ENCODE peak calls at places on chromosomes 1 and 21, in eight cellular contexts. D, J, K, G, U, M, B and I are unnamed samples.

GRCh38 chr1:26203642-26204318 is 13.4 kb downstream of the CATSPER4 start:
- DNase-seq in B (no peak), D (no peak), J (no peak), G (peak), K (no peak), M (no peak), U (no peak), I (no peak)

GRCh38 chr21:42567861-42568260 is 54.2 kb downstream of the SLC37A1 start:
- DNase-seq in U (no peak), M (peak), J (no peak), K (no peak), B (no peak), G (no peak), D (peak), I (no peak)

GRCh38 chr21:17427831-17428483 is 84.9 kb upstream of the CXADR start:
- DNase-seq in G (no peak), D (no peak), B (no peak), M (no peak), K (no peak), U (no peak), J (no peak), I (no peak)

GRCh38 chr1:235910357-235911299 is 43.9 kb upstream of the LYST start:
- DNase-seq in B (no peak), U (no peak), M (no peak), G (peak), J (no peak), D (peak), K (peak), I (peak)

GRCh38 chr1:91440845-91441244 is 36.2 kb upstream of the HFM1 start:
- DNase-seq in M (no peak), D (no peak), K (peak), G (no peak), B (no peak), J (no peak), U (no peak), I (no peak)

GRCh38 chr1:30505853-30506784 is 217.3 kb downstream of the MATN1 start:
- DNase-seq in G (no peak), K (no peak), B (no peak), M (no peak), U (no peak), J (no peak), D (no peak), I (no peak)

GRCh38 chr1:221777434-221778072 is 35.7 kb upstream of the DUSP10 start:
- DNase-seq in D (no peak), B (no peak), G (no peak), J (no peak), M (no peak), K (no peak), U (no peak), I (no peak)

GRCh38 chr1:159146996-159147395 is 24.4 kb upstream of the CADM3 start:
- DNase-seq in B (no peak), K (no peak), M (no peak), D (no peak), G (no peak), U (no peak), J (no peak), I (no peak)

GRCh38 chr1:225891229-225891972 is 2.5 kb upstream of the LEFTY1 start:
- DNase-seq in D (no peak), K (peak), J (no peak), B (no peak), G (no peak), U (peak), M (no peak), I (no peak)

GRCh38 chr1:152459596-152460528 is 45.8 kb upstream of the CRNN start:
- DNase-seq in D (peak), U (peak), K (peak), M (peak), J (peak), G (peak), B (peak), I (no peak)

GRCh38 chr21:38769253-38769780 is 36.4 kb upstream of the ETS2 start:
- DNase-seq in G (no peak), K (peak), J (no peak), U (no peak), B (no peak), D (no peak), M (no peak), I (no peak)

GRCh38 chr1:25729045-25729444 is 70.9 kb upstream of the SELENON start:
- DNase-seq in B (no peak), U (no peak), M (no peak), D (no peak), K (no peak), J (no peak), G (no peak), I (no peak)

GRCh38 chr1:234531181-234532132 is 52.5 kb upstream of the TARBP1 start:
- DNase-seq in K (peak), G (peak), J (peak), D (peak), B (no peak), U (peak), M (no peak), I (peak)

GRCh38 chr1:51736702-51737101 is 119.8 kb downstream of the OSBPL9 start:
- DNase-seq in K (peak), G (no peak), B (no peak), U (no peak), M (no peak), D (no peak), J (no peak), I (no peak)

GRCh38 chr1:8078176-8078671 is 52.1 kb upstream of the ERRFI1 start:
- DNase-seq in D (no peak), M (no peak), U (no peak), B (no peak), G (peak), K (peak), J (no peak), I (no peak)
- H3K27ac ChIP-seq in D (peak), M (no peak), U (no peak), B (no peak), G (no peak), K (peak), J (no peak), I (no peak)

GRCh38 chr1:23403038-23403336 is 21.6 kb downstream of the TCEA3 start:
- DNase-seq in M (no peak), J (no peak), D (no peak), B (no peak), G (no peak), U (no peak), K (peak), I (no peak)
- H3K27ac ChIP-seq in M (peak), J (no peak), D (no peak), B (no peak), G (no peak), U (no peak), K (peak), I (no peak)

DNA sequence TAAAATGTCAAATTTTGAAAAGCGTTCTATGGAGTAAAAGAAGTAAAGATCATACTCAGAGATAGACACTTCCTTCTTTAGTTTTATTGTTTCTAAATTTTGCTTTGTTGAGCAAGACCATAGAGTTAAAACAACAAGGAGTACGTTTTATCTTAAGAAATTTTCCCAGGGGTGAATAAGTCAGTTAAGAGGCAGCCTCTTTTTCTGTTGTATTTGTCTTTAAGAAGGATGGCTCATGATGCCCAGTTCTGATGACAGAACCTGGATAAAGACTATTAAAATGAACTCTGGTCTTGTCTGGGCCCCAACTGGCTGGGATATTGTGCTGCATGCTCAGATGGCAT is 10.6 kb upstream of the SLAMF1 start:
- DNase-seq in B (no peak), D (no peak), G (no peak), J (no peak), U (no peak), M (no peak), K (no peak), I (no peak)
- H3K27ac ChIP-seq in B (no peak), D (no peak), G (no peak), J (no peak), U (peak), M (no peak), K (no peak), I (peak)

GRCh38 chr1:100387644-100388350 is 35.5 kb downstream of the CDC14A start:
- DNase-seq in K (no peak), U (no peak), M (no peak), D (no peak), G (no peak), B (no peak), J (no peak), I (no peak)
- H3K27ac ChIP-seq in K (no peak), U (no peak), M (peak), D (no peak), G (no peak), B (no peak), J (no peak), I (no peak)